ENCODE peak calls at places on chromosomes 1 and 21, in seven cellular contexts. P is GM23248, J is PC-3, N is hepatocyte, D is SK-N-SH, Y is OCI-LY7, Z is neural progenitor cell. E is an unnamed sample.

GRCh38 chr1:41645062-41645461 is 160.6 kb upstream of the EDN2 start:
- DNase-seq in Y (no peak), P (no peak), D (no peak), N (no peak), J (no peak), Z (no peak), E (no peak)

GRCh38 chr1:17669305-17669704 is 85.8 kb upstream of the ACTL8 start:
- DNase-seq in Z (no peak), N (no peak), P (no peak), J (no peak), Y (no peak), D (no peak), E (no peak)

GRCh38 chr1:10599194-10599861 is 124.6 kb downstream of the PEX14 start:
- DNase-seq in P (peak; percentile 84), J (peak; percentile 82), N (peak; percentile 71), D (no peak), Y (no peak), Z (no peak), E (no peak)

GRCh38 chr1:201396859-201397464 is 2.2 kb downstream of the LAD1 start:
- DNase-seq in Y (no peak), Z (no peak), N (peak; percentile 86), D (no peak), P (no peak), J (peak; percentile 100), E (no peak)

GRCh38 chr1:10063878-10064277 is 31.1 kb downstream of the UBE4B start:
- DNase-seq in D (no peak), N (no peak), J (no peak), P (no peak), Y (no peak), Z (no peak), E (no peak)

GRCh38 chr1:79859212-79859948 is 852.9 kb upstream of the ADGRL4 start:
- DNase-seq in Z (no peak), J (peak; percentile 47), P (peak; percentile 81), D (no peak), N (peak; percentile 7), Y (no peak), E (no peak)

GRCh38 chr1:119822406-119822805 is 11.1 kb upstream of the REG4 start:
- DNase-seq in D (no peak), N (no peak), P (no peak), J (no peak), Y (no peak), Z (no peak), E (no peak)

GRCh38 chr21:36175771-36176565 is 19.3 kb downstream of the DOP1B start:
- DNase-seq in D (no peak), J (no peak), P (no peak), N (no peak), Y (peak; percentile 33), Z (no peak), E (no peak)

GRCh38 chr1:93036672-93037071 is 42.4 kb upstream of the MTF2 start:
- DNase-seq in D (no peak), Z (peak; percentile 25), P (no peak), Y (no peak), N (no peak), J (no peak), E (no peak)

GRCh38 chr1:26318338-26319064 is 743 bp downstream of the CD52 start:
- DNase-seq in J (no peak), P (peak; percentile 58), Z (no peak), Y (peak; percentile 50), N (no peak), D (no peak), E (no peak)

GRCh38 chr1:183323849-183324683 is 94.1 kb downstream of the NMNAT2 start:
- DNase-seq in N (no peak), D (no peak), J (peak; percentile 78), P (no peak), Z (no peak), Y (no peak), E (no peak)

GRCh38 chr1:245155186-245156040 is 628 bp downstream of the KIF26B start:
- DNase-seq in D (peak; percentile 77), P (peak; percentile 64), Z (peak; percentile 65), J (peak; percentile 37), Y (no peak), N (peak; percentile 40), E (no peak)

GRCh38 chr1:205365945-205366463 is 9.3 kb upstream of the KLHDC8A start:
- DNase-seq in P (peak; percentile 36), D (no peak), Z (no peak), Y (no peak), J (peak; percentile 16), N (no peak), E (no peak)

GRCh38 chr1:97553975-97554374 is 366.9 kb downstream of the DPYD start:
- DNase-seq in J (no peak), Y (no peak), N (no peak), P (no peak), D (no peak), Z (no peak), E (no peak)

GRCh38 chr1:162234571-162234970 is 142.1 kb downstream of the SPATA46 start:
- DNase-seq in D (no peak), Y (no peak), N (no peak), J (no peak), P (no peak), Z (no peak), E (no peak)

GRCh38 chr1:35222322-35223108 is 29.6 kb upstream of the SFPQ start:
- DNase-seq in Y (no peak), Z (no peak), P (peak; percentile 80), N (peak; percentile 43), J (no peak), D (peak; percentile 25), E (no peak)

GRCh38 chr1:2789164-2789985 is 12.1 kb downstream of the TTC34 start:
- DNase-seq in N (no peak), J (no peak), Z (no peak), D (no peak), P (no peak), Y (no peak), E (no peak)

GRCh38 chr1:117146570-117147340 is 25.2 kb upstream of the TRIM45 start:
- DNase-seq in Z (no peak), Y (no peak), N (peak; percentile 54), J (peak; percentile 94), P (peak; percentile 95), D (no peak), E (no peak)

GRCh38 chr1:8903410-8903809 is 24.9 kb upstream of the ENO1 start:
- DNase-seq in P (peak; percentile 73), N (no peak), D (no peak), J (peak; percentile 37), Z (no peak), Y (no peak), E (peak; percentile 7)

GRCh38 chr1:213125686-213126085 is 74.6 kb downstream of the RPS6KC1 start:
- DNase-seq in J (peak; percentile 61), P (no peak), Z (no peak), Y (no peak), N (no peak), D (no peak), E (no peak)

GRCh38 chr21:39680216-39680615 is 64.8 kb upstream of the IGSF5 start:
- DNase-seq in Y (no peak), P (no peak), D (no peak), J (no peak), N (no peak), Z (no peak), E (no peak)

GRCh38 chr1:53367503-53368313 is 39.8 kb upstream of the LRP8 start:
- DNase-seq in D (peak; percentile 58), N (no peak), P (no peak), Y (peak; percentile 82), Z (no peak), J (no peak), E (peak; percentile 69)

GRCh38 chr1:170893655-170894297 is 41.6 kb upstream of the MROH9 start:
- DNase-seq in D (no peak), P (peak; percentile 50), J (no peak), Z (peak; percentile 6), N (no peak), Y (no peak), E (no peak)

GRCh38 chr1:191714810-191715209 is 443.5 kb upstream of the RGS18 start:
- DNase-seq in J (no peak), P (no peak), N (no peak), Y (no peak), D (no peak), Z (no peak), E (peak; percentile 20)

GRCh38 chr21:37427221-37427620 is 60.6 kb downstream of the DYRK1A start:
- DNase-seq in P (no peak), Z (no peak), N (no peak), Y (no peak), J (peak; percentile 21), D (no peak), E (no peak)

GRCh38 chr21:38486705-38487104 is 11.6 kb downstream of the ERG start:
- DNase-seq in N (no peak), Z (no peak), P (peak; percentile 7), J (no peak), D (no peak), Y (no peak), E (no peak)

GRCh38 chr1:111750856-111751255 is 4.8 kb upstream of the DDX20 start:
- DNase-seq in D (no peak), Y (no peak), N (no peak), Z (no peak), P (no peak), J (no peak), E (no peak)
- H3K4me2 ChIP-seq in D (no peak overlapping the region), Y (peak overlapping the region; percentile 85), N (no peak overlapping the region), Z (peak overlapping the region; percentile 7), P (no peak overlapping the region), J (no peak overlapping the region), E (no peak overlapping the region)

GRCh38 chr1:152811050-152811449 is 721 bp upstream of the LCE1B start:
- DNase-seq in P (no peak), J (no peak), Y (no peak), Z (no peak), N (no peak), D (no peak), E (no peak)
- H3K9me3 ChIP-seq in P (no peaks in the 10 kb centered on the region), J (no peaks in the 10 kb centered on the region), Y (no peaks in the 10 kb centered on the region), Z (peaks cover 39% of the 10 kb centered on the region), N (no peaks in the 10 kb centered on the region), D (no peaks in the 10 kb centered on the region), E (no peaks in the 10 kb centered on the region)

DNA sequence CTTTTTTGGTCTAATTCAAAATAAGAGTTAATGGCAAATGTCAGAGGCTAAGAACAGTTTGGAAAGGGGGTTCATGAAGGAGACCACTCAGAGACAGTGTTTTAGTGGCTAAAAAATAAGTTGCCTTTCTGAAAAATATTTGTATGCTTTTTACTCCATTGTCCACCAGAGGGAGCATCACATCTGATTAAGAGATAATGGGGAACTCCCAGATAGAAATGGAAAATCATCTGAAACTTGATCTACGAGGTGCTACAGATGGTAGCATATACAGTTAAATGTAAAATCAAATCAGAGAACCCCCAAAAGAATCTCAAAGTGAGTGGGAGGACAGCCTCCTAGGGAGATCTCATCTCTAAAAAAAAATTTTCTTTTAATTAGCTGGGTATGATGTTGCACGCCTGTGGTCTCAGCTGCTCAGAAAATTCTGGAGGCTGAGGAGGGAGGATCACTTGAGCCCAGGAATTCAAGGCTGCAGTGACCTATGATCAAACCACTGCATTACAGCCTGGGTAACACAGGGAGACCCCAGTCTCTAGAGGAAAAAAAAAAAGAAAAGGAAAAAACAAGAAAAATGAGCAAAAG is 9.7 kb downstream of the SMYD3 start:
- DNase-seq in Y (peak; percentile 83), N (peak; percentile 77), D (peak; percentile 64), J (peak; percentile 92), Z (peak; percentile 66), P (peak; percentile 79), E (peak; percentile 85)
- TF ChIP-seq EZH2phosphoT487 in Y (no peak), N (no peak), D (no peak), J (no peak), Z (no peak), P (no peak), E (no peak)

DNA sequence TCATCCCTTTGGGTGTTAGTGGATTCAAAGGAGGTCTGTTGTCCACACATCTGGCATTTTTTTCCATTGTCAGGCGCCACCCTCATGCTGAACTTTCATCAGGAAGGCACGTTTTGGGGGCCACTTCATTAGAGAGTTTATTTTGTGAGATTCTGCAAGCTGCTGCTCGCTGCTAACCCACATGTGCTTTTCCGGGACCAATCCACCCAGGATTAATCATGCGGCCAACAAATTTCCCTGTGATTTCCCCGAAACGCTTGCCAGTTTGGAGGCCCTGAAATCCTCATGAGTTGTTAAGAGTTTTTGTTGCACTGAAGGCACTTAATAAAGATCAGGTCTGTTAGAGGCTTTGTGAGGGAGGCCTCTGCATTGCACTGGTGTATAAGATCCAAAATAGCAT is 2.4 kb downstream of the PDPN start:
- DNase-seq in Y (no peak), P (no peak), Z (peak; percentile 24), J (no peak), N (no peak), D (no peak), E (no peak)
- H3K4me2 ChIP-seq in Y (no peak overlapping the region), P (no peak overlapping the region), Z (peak overlapping the region; percentile 97), J (no peak overlapping the region), N (peak overlapping the region; percentile 80), D (no peak overlapping the region), E (no peak overlapping the region)

E was measured in MM.1S.